ENCODE peak calls at places on chromosomes 4 and X, in four cellular contexts. O, V, W and K are unnamed samples. For H3K27me3, the result is how much of the 10 kb centered on the place peaks cover.

GRCh38 chr4:101356928-101357327 is 9.6 kb upstream of the PPP3CA start:
- DNase-seq in V (no peak), O (no peak), W (peak), K (peak)

GRCh38 chr4:141240259-141240658 is 19.6 kb downstream of the ZNF330 start:
- DNase-seq in W (no peak), O (no peak), V (no peak), K (no peak)

GRCh38 chr4:54098375-54098774 is 1.6 kb upstream of the GSX2 start:
- DNase-seq in W (no peak), V (no peak), O (no peak), K (no peak)

GRCh38 chr4:105127154-105127445 is 19.6 kb upstream of the TET2 start:
- DNase-seq in O (no peak), W (no peak), V (no peak), K (no peak)

GRCh38 chr4:44448548-44449443 is at the start of gene KCTD8:
- DNase-seq in V (peak), O (peak), W (peak), K (peak)

GRCh38 chrX:108537005-108537404 is 97.4 kb downstream of the COL4A5 start:
- DNase-seq in V (no peak), W (no peak), O (no peak), K (peak)

GRCh38 chr4:75654905-75655304 is 18.3 kb downstream of the G3BP2 start:
- DNase-seq in W (no peak), V (no peak), O (no peak), K (no peak)

GRCh38 chr4:108342325-108342986 is 173.7 kb upstream of the LEF1 start:
- DNase-seq in O (no peak), W (no peak), V (no peak), K (no peak)

GRCh38 chrX:38561951-38562719 is 793 bp downstream of the TSPAN7 start:
- DNase-seq in V (no peak), O (peak), W (peak), K (no peak)

GRCh38 chr4:128444544-128445302 is 157.1 kb upstream of the PGRMC2 start:
- DNase-seq in V (no peak), W (no peak), O (no peak), K (no peak)

GRCh38 chrX:102745513-102746133 is 25.1 kb downstream of the GPRASP3 start:
- DNase-seq in V (no peak), W (no peak), O (peak), K (no peak)

GRCh38 chr4:146040623-146041022 is 102.0 kb upstream of the ZNF827 start:
- DNase-seq in V (no peak), W (no peak), O (no peak), K (no peak)

GRCh38 chr4:8695237-8696219 is 103.0 kb downstream of the CPZ start:
- DNase-seq in V (no peak), W (peak), O (peak), K (no peak)

GRCh38 chr4:1727117-1728031 is 6.1 kb downstream of the TACC3 start:
- DNase-seq in V (no peak), W (peak), O (no peak), K (peak)

GRCh38 chr4:96407651-96408342 is 567.9 kb downstream of the PDHA2 start:
- DNase-seq in V (no peak), W (no peak), O (no peak), K (peak)

GRCh38 chr4:115090483-115091075 is 22.8 kb downstream of the NDST4 start:
- DNase-seq in W (no peak), O (no peak), V (peak), K (no peak)

GRCh38 chr4:8516996-8517550 is 63.1 kb upstream of the GPR78 start:
- DNase-seq in V (no peak), O (no peak), W (no peak), K (no peak)

GRCh38 chr4:41119867-41120295 is 94.5 kb downstream of the APBB2 start:
- DNase-seq in W (no peak), O (no peak), V (no peak), K (no peak)

GRCh38 chrX:153469811-153470410 is 465 bp downstream of the HAUS7 start:
- DNase-seq in W (peak), O (no peak), V (no peak), K (no peak)

GRCh38 chr4:10762541-10762940 is 78.0 kb upstream of the CLNK start:
- DNase-seq in V (no peak), O (no peak), W (no peak), K (peak)

GRCh38 chr4:51862199-51862598 is 19.2 kb downstream of the DCUN1D4 start:
- DNase-seq in O (no peak), W (no peak), V (no peak), K (no peak)

GRCh38 chrX:106917830-106918500 is 2.2 kb upstream of the CLDN2 start:
- DNase-seq in W (no peak), V (no peak), O (no peak), K (peak)

GRCh38 chr4:159358226-159358625 is 255.3 kb downstream of the RAPGEF2 start:
- DNase-seq in V (no peak), O (no peak), W (no peak), K (peak)

GRCh38 chrX:16310326-16310725 is 143.0 kb downstream of the MAGEB17 start:
- DNase-seq in W (no peak), V (no peak), O (no peak), K (no peak)

GRCh38 chr4:42750831-42751230 is 93.9 kb upstream of the ATP8A1 start:
- DNase-seq in O (no peak), W (no peak), V (no peak), K (no peak)

GRCh38 chr4:173334891-173335754 is 965 bp upstream of the HMGB2 start:
- DNase-seq in V (peak), W (peak), O (peak), K (peak)

GRCh38 chrX:22486326-22486725 is 213.6 kb downstream of the CBLL2 start:
- DNase-seq in O (no peak), V (no peak), W (no peak), K (no peak)

GRCh38 chrX:96722793-96723192 is 38.2 kb downstream of the DIAPH2 start:
- DNase-seq in O (no peak), W (no peak), V (no peak), K (no peak)

GRCh38 chr4:47668810-47669408 is 169.0 kb downstream of the CORIN start:
- DNase-seq in W (no peak), V (peak), O (no peak), K (peak)

DNA sequence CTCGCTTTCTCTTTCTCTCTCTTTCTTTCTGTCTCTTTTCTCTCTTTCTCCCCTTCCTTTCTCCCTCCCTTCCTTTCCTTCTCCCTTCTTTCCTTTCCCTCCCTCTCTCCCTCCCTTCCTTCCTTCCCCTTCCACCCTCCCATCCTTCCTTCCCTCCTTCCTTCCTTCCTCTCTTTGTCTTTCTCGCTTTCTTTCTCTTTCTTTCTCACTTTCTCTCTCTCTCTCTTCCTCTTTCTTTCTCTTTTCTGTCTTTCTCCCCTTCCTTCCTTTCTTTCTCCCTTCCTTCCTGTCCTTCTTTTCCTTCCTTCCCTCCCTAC is 2.1 kb upstream of the SORCS2 start:
- DNase-seq in O (no peak), W (no peak), V (no peak), K (no peak)
- H3K27me3 ChIP-seq in O (under half), W (under half), V (under half), K (under half)

GRCh38 chrX:18872621-18873020 is 111.3 kb downstream of the PHKA2 start:
- DNase-seq in W (no peak), V (no peak), O (no peak), K (no peak)
- H3K4me3 ChIP-seq in W (no peak), V (no peak), O (no peak), K (no peak)

DNA sequence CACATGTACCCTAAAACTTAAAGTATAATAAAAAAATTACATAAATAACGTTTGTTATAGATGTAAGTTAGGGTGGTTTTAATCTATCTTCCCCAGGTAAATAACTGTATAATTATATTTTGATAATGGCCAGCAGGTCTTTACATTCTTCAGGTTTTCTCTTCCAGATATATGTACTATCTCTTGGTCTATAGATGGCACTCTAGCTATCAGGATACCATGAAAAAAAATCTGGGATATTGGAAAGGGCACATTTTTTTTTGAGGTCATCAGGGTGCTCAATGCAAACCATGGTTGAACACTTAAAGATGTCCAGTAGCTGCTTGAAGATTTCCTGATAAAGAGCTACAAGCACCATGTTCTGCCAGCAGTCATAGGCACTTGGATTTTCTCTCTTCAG is 15.6 kb upstream of the ADH4 start:
- DNase-seq in O (no peak), W (no peak), V (no peak), K (no peak)
- TF ChIP-seq CTCF in O (no peak), W (no peak), V (no peak), K (no peak)

DNA sequence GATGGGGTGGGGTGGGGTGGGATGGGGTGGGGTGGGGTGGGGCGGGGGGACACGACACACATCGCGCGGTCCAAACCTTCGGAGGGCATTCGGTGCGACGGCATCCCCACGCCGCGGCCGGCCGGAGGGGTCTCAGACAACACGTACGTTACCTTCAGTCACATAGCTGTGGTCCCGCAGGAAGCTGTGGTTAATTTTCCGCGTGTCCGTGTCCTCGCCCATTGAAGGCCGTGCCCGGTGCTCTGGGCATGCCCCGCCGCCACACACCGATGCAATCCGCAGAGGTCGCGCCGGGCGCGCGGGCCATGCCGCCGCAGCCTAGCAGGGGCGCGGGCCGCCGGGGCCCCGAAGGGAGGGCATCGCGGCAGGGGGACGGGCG is 417 bp downstream of the PPP2R2C start:
- DNase-seq in V (no peak), W (no peak), O (peak), K (no peak)
- H3K27me3 ChIP-seq in V (under half), W (under half), O (under half), K (under half)

DNA sequence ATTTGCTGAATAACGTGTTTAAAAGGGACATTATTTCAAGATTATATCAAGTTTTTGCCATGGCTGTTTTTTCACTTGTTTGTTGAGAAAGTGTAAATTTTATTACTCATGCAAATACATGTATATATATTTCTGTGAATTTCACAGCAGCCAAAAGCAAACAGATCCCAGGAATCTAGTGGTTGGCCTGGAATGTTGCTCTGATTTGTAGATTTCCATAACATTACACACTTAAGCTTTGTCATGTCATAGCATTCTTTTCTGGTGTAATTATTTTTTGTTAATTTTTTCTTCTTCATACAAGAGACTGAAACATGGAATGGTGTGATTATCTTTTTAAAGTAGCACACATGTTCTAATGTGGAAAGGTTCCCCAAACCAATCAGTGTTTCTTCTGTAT is 20.1 kb downstream of the RUFY3 start:
- DNase-seq in V (no peak), O (no peak), W (no peak), K (peak)
- H3K4me3 ChIP-seq in V (no peak), O (no peak), W (no peak), K (no peak)

DNA sequence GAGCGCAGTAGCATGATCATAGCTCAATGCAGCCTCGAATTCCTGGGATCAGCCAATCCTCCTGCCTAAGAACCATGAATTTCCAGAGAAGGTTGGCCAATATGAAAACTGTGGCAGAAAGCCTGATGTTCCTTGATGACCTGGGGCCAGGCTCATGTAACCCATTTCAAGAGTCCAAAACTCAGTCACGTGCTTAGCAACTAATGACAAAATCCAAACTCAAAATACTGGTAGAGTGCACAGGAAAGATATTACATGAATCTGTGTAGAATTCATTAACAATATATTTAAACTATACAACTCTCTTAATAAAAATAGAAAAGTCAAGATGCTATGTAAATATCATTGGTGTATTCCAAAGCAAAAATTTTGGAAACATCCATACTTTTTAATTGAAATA is 265.7 kb upstream of the NDST3 start:
- DNase-seq in W (no peak), V (no peak), O (no peak), K (no peak)
- TF ChIP-seq CTCF in W (no peak), V (no peak), O (no peak), K (no peak)

DNA sequence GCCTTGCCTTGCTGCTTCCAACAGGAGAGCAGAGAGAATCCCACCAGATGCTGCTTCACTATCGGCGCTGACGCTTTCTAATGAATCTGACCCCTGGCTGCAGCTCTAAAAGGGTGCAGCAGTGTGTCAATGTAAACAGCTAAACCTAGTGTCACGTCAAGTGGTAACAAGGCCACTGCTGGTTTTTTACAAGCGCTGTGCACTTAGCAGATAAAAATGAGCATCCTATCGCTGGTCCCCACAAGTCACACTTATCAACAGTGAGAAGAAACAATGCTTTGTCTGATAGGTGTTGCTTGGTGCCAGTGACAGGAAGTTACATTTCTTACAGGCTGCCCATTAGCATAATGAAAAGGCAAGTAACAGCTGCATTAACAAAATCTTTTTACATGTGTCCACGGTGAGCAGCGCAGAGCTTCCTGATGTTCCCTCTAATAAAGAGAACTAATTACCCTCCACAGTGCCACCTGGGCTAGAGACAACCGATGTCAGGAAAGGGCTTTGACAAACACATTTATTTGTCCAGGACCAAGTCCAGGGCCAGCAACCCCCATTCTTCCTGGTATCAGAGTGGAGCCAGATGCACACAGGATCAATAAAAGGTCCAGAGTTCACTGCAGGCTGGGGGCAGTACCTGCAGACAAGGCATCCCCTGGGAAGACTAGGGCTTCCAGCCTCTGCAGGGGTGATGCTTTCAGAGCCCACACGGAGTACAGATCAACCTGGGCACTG is 176.0 kb downstream of the MGST2 start:
- DNase-seq in V (no peak), O (no peak), W (no peak), K (no peak)
- H3K27me3 ChIP-seq in V (under half), O (under half), W (under half), K (under half)